ENCODE peak calls at places on chromosomes 5 and 9, in five cellular contexts. I is OCI-LY7, D is astrocyte, H is brain microvascular endothelial cell, S is tibial nerve. W is an unnamed sample.

GRCh38 chr5:120539471-120539870 is 75.4 kb downstream of the PRR16 start:
- DNase-seq in I (no peak), D (peak), H (no peak), S (no peak), W (peak)

GRCh38 chr9:136242908-136243525 is 2.6 kb downstream of the QSOX2 start:
- DNase-seq in I (peak), D (no peak), H (no peak), S (no peak), W (no peak)

GRCh38 chr5:112735702-112736101 is 2.0 kb upstream of the APC start:
- DNase-seq in I (no peak), D (peak), H (no peak), S (no peak), W (peak)

GRCh38 chr9:104386425-104387069 is 117.5 kb upstream of the OR13F1 start:
- DNase-seq in I (peak), D (no peak), H (peak), S (no peak), W (peak)

GRCh38 chr5:141050622-141051525 is at the start of gene PCDHB1:
- DNase-seq in I (no peak), D (no peak), H (no peak), S (no peak), W (peak)

GRCh38 chr5:150058480-150059126 is 27.8 kb downstream of the CSF1R start:
- DNase-seq in I (no peak), D (peak), H (peak), S (peak), W (peak)

GRCh38 chr9:70257991-70258691 is 637 bp upstream of the SMC5 start:
- DNase-seq in I (peak), D (peak), H (peak), S (peak), W (peak)

GRCh38 chr5:34751807-34752736 is 86.9 kb upstream of the TTC23L start:
- DNase-seq in I (no peak), D (no peak), H (no peak), S (no peak), W (no peak)

GRCh38 chr9:84917366-84918063 is 248.0 kb downstream of the NTRK2 start:
- DNase-seq in I (no peak), D (no peak), H (no peak), S (no peak), W (peak)

GRCh38 chr5:179279347-179280094 is 65.7 kb downstream of the ADAMTS2 start:
- DNase-seq in I (no peak), D (no peak), H (no peak), S (no peak), W (no peak)

GRCh38 chr9:124654431-124654830 is 116.7 kb downstream of the NR6A1 start:
- DNase-seq in I (no peak), D (peak), H (no peak), S (no peak), W (no peak)

GRCh38 chr5:142654578-142655042 is 31.3 kb downstream of the FGF1 start:
- DNase-seq in I (no peak), D (no peak), H (no peak), S (no peak), W (no peak)

GRCh38 chr5:2584579-2584978 is 166.9 kb downstream of the IRX2 start:
- DNase-seq in I (no peak), D (no peak), H (no peak), S (no peak), W (no peak)

GRCh38 chr9:16106211-16106610 is 553.4 kb downstream of the CCDC171 start:
- DNase-seq in I (no peak), D (no peak), H (no peak), S (no peak), W (no peak)

GRCh38 chr9:135093911-135094584 is 6.6 kb downstream of the OLFM1 start:
- DNase-seq in I (no peak), D (no peak), H (no peak), S (no peak), W (no peak)

GRCh38 chr5:145681686-145682085 is 153.5 kb downstream of the PRELID2 start:
- DNase-seq in I (peak), D (peak), H (peak), S (peak), W (peak)

GRCh38 chr5:38265546-38266179 is 7.3 kb downstream of the EGFLAM start:
- DNase-seq in I (peak), D (peak), H (peak), S (peak), W (peak)

GRCh38 chr9:93479726-93480125 is 26.3 kb upstream of the FAM120AOS start:
- DNase-seq in I (no peak), D (no peak), H (no peak), S (peak), W (no peak)

GRCh38 chr5:42840279-42840678 is 28.6 kb upstream of the SELENOP start:
- DNase-seq in I (no peak), D (peak), H (peak), S (peak), W (peak)

GRCh38 chr5:169911448-169912212 is 68.7 kb downstream of the INSYN2B start:
- DNase-seq in I (no peak), D (no peak), H (no peak), S (no peak), W (peak)

GRCh38 chr9:98455957-98456621 is 200.6 kb upstream of the TBC1D2 start:
- DNase-seq in I (no peak), D (peak), H (peak), S (no peak), W (peak)

GRCh38 chr9:121281614-121282291 is 13.8 kb downstream of the GSN start:
- DNase-seq in I (no peak), D (peak), H (no peak), S (peak), W (peak)

GRCh38 chr5:73448451-73449136 is at the start of gene FOXD1:
- DNase-seq in I (peak), D (peak), H (peak), S (peak), W (peak)

GRCh38 chr9:124040935-124041816 is 29.6 kb downstream of the LHX2 start:
- DNase-seq in I (peak), D (no peak), H (no peak), S (peak), W (no peak)

GRCh38 chr5:109938453-109938852 is 248.7 kb downstream of the MAN2A1 start:
- DNase-seq in I (no peak), D (no peak), H (no peak), S (no peak), W (no peak)

GRCh38 chr5:139592289-139592688 is 31.1 kb downstream of the UBE2D2 start:
- DNase-seq in I (peak), D (no peak), H (no peak), S (no peak), W (no peak)

GRCh38 chr9:4207881-4208615 is 91.8 kb downstream of the GLIS3 start:
- DNase-seq in I (no peak), D (peak), H (peak), S (no peak), W (no peak)

GRCh38 chr9:20357207-20357503 is 265.1 kb downstream of the MLLT3 start:
- DNase-seq in I (no peak), D (no peak), H (no peak), S (no peak), W (no peak)

GRCh38 chr9:19246891-19247290 is 16.4 kb downstream of the DENND4C start:
- DNase-seq in I (no peak), D (no peak), H (no peak), S (no peak), W (no peak)

GRCh38 chr9:13213337-13213736 is 66.2 kb downstream of the MPDZ start:
- DNase-seq in I (no peak), D (peak), H (no peak), S (no peak), W (no peak)

GRCh38 chr9:136695955-136696354 is 8.7 kb upstream of the AGPAT2 start:
- DNase-seq in I (no peak), D (no peak), H (no peak), S (no peak), W (no peak)

GRCh38 chr9:112507281-112507680 is 20.7 kb downstream of the KIAA1958 start:
- DNase-seq in I (no peak), D (no peak), H (no peak), S (no peak), W (no peak)

GRCh38 chr9:112505607-112506006 is 19.0 kb downstream of the KIAA1958 start:
- DNase-seq in I (no peak), D (no peak), H (no peak), S (no peak), W (no peak)

GRCh38 chr9:112502177-112502946 is 15.7 kb downstream of the KIAA1958 start:
- DNase-seq in I (no peak), D (no peak), H (no peak), S (no peak), W (no peak)

GRCh38 chr9:112503170-112503569 is 16.5 kb downstream of the KIAA1958 start:
- DNase-seq in I (no peak), D (no peak), H (no peak), S (no peak), W (no peak)

GRCh38 chr9:112505083-112505482 is 18.5 kb downstream of the KIAA1958 start:
- DNase-seq in I (no peak), D (no peak), H (no peak), S (no peak), W (no peak)
- H3K27ac ChIP-seq in I (no peak), D (no peak), H (no peak), S (no peak), W (no peak)

GRCh38 chr5:148966937-148967336 is 95.9 kb downstream of the SH3TC2 start:
- DNase-seq in I (no peak), D (no peak), H (no peak), S (no peak), W (no peak)

GRCh38 chr5:148969291-148969690 is 93.6 kb downstream of the SH3TC2 start:
- DNase-seq in I (no peak), D (no peak), H (no peak), S (no peak), W (no peak)

GRCh38 chr5:148970228-148970627 is 92.6 kb downstream of the SH3TC2 start:
- DNase-seq in I (no peak), D (no peak), H (no peak), S (no peak), W (no peak)

GRCh38 chr5:148967783-148968182 is 95.1 kb downstream of the SH3TC2 start:
- DNase-seq in I (no peak), D (no peak), H (no peak), S (no peak), W (no peak)

DNA sequence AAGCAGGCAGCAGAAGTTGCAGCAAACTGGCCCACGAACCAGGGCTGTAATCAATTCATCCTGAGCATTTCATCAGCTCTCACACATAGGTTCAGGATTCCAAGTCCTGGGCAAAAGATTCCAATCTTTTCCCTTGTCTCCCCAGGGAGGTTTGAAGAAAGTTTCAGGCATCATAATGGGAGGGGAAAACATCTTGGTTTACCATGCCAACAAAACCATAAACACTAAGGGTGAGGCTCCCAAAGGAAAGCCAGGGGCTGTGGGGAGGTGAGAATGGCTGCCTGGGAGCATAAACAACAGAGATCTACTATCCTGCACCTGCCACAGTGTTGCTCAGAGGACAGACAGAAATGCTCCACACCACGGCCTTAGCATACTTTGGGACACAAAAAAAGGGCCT is 94.6 kb downstream of the SH3TC2 start:
- DNase-seq in I (no peak), D (no peak), H (no peak), S (no peak), W (no peak)
- H3K27ac ChIP-seq in I (no peak), D (no peak), H (no peak), S (no peak), W (no peak)

DNA sequence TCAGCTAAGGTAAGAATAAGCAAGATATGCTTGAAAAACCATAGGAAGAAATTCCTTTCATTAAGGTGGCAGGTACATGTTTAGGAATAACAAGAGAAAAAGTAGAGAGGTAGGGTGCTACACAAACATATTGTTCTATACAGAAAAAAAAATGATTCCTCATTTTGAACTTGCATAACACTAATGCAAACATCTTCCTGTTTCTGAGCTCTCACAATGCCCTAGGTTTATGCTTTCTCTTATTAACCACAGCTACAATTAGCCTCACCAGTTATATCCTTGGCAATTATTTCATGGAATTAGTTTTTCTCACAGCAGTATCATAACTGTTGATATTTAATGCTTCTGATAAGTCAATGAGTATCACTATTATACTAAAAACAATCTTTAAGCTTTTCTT is 20.7 kb downstream of the CEMIP2 start:
- DNase-seq in I (no peak), D (no peak), H (no peak), S (no peak), W (no peak)
- H3K27ac ChIP-seq in I (no peak), D (no peak), H (no peak), S (no peak), W (no peak)

DNA sequence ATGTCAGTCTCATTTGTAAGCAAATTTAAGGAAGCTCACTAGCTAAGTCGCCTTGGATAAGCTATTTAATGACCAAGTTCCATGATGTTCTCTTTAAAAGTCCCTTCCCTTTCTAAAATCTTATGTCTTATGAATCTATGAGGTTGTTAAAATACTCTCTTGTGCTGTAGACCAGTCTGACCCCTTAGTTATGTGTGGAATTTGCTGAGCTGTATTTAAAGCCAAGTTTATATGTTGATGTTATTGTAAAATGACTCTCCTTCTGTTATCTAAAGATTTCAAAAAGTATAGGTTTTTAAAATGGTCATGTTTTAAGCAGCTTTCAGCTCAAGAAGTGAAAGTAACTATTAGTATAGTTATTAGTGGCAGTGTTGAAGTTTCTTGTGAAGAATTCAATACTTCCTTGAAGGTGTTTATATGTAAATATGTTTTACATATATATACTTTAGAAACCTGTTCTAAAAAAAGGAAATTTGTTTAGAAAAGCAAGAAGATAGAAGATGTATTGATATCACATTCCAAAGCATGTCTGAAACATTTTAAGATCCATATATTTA is 92.2 kb downstream of the CDC42SE2 start:
- DNase-seq in I (no peak), D (peak), H (no peak), S (no peak), W (no peak)
- H3K27ac ChIP-seq in I (no peak), D (no peak), H (no peak), S (no peak), W (no peak)

DNA sequence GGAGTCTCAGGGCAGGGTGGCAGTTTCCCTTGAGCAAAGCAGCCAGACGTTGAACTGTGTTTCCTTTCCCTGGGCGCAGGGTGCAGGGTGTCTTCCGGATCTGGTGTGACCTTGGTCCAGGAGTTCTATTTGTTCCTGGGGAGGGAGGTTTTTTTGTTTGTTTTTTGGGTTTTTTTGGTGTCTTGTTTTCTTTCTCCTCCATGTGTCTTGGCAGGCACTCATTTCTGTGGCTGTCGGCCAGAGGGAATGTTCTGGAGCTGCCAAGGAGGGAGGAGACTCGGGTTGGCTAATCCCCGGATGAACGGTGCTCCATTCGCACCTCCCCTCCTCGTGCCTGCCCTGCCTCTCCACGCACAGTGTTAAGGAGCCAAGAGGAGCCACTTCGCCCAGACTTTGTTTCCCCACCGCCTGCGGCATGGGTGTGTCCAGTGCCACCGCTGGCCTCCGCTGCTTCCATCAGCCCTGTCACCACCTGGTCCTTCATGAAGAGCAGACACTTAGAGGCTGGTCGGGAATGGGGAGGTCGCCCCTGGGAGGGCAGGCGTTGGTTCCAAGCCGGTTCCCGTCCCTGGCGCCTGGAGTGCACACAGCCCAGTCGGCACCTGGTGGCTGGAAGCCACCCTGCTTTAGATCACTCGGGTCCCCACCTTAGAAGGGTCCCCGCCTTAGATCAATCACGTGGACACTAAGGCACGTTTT is 3.5 kb upstream of the PHYHD1 start:
- DNase-seq in I (no peak), D (peak), H (peak), S (peak), W (no peak)
- H3K27ac ChIP-seq in I (no peak), D (no peak), H (no peak), S (peak), W (peak)

W was measured in mammary epithelial cell.